ENCODE peak calls at places on chromosomes 7 and 10, in four cellular contexts. Q is progenitor cell of endocrine pancreas, O is tibial artery, R is amygdala. K is an unnamed sample.

GRCh38 chr7:23396222-23396621 is 74.1 kb downstream of the IGF2BP3 start:
- DNase-seq in Q (no peak), O (no peak), R (no peak), K (no peak)

GRCh38 chr10:61896854-61897661 is 4.4 kb upstream of the ARID5B start:
- DNase-seq in O (peak), R (peak), Q (peak), K (peak)

GRCh38 chr10:131815366-131816156 is 85.2 kb upstream of the PPP2R2D start:
- DNase-seq in R (no peak), O (no peak), Q (peak), K (no peak)

GRCh38 chr7:137816696-137817320 is 30.0 kb downstream of the DGKI start:
- DNase-seq in Q (no peak), R (no peak), O (no peak), K (no peak)

GRCh38 chr7:141156446-141156845 is 82.6 kb downstream of the TMEM178B start:
- DNase-seq in Q (no peak), R (no peak), O (no peak), K (no peak)

GRCh38 chr10:62760401-62760800 is 44.1 kb upstream of the ADO start:
- DNase-seq in R (no peak), Q (no peak), O (no peak), K (no peak)

GRCh38 chr10:28717659-28718201 is 40.4 kb downstream of the BAMBI start:
- DNase-seq in O (no peak), Q (no peak), R (no peak), K (no peak)

GRCh38 chr10:95963202-95963991 is 55.6 kb downstream of the CC2D2B start:
- DNase-seq in O (no peak), R (no peak), Q (no peak), K (no peak)

GRCh38 chr10:80794996-80795395 is 257.3 kb downstream of the SH2D4B start:
- DNase-seq in Q (no peak), O (no peak), R (no peak), K (no peak)

GRCh38 chr10:118332948-118333710 is 9.0 kb downstream of the FAM204A start:
- DNase-seq in O (no peak), R (no peak), Q (no peak), K (no peak)

GRCh38 chr10:100766693-100767427 is 21.5 kb downstream of the PAX2 start:
- DNase-seq in R (no peak), O (no peak), Q (no peak), K (no peak)

GRCh38 chr10:130079614-130080460 is 30.8 kb downstream of the C10orf143 start:
- DNase-seq in R (no peak), O (no peak), Q (no peak), K (no peak)

GRCh38 chr10:23173549-23174074 is 18.5 kb upstream of the PTF1A start:
- DNase-seq in O (no peak), R (no peak), Q (no peak), K (no peak)

GRCh38 chr10:80472234-80473095 is 18.4 kb downstream of the TSPAN14 start:
- DNase-seq in Q (no peak), R (no peak), O (no peak), K (no peak)

GRCh38 chr7:126700807-126701604 is 551.7 kb downstream of the GRM8 start:
- DNase-seq in O (no peak), Q (no peak), R (no peak), K (peak)

GRCh38 chr10:116457480-116457879 is 29.8 kb downstream of the PNLIPRP3 start:
- DNase-seq in R (no peak), Q (no peak), O (no peak), K (no peak)

GRCh38 chr7:113694149-113694548 is 224.7 kb downstream of the PPP1R3A start:
- DNase-seq in R (no peak), O (no peak), Q (no peak), K (no peak)

GRCh38 chr10:70786799-70787415 is 1.7 kb upstream of the TBATA start:
- DNase-seq in R (no peak), O (no peak), Q (no peak), K (no peak)

GRCh38 chr10:61742812-61743211 is 80.1 kb downstream of the CABCOCO1 start:
- DNase-seq in R (no peak), O (no peak), Q (no peak), K (no peak)

GRCh38 chr10:83648184-83648583 is 491.1 kb upstream of the GHITM start:
- DNase-seq in Q (no peak), O (no peak), R (no peak), K (no peak)

GRCh38 chr7:47806701-47807103 is 141.6 kb downstream of the PKD1L1 start:
- DNase-seq in R (no peak), O (peak), Q (no peak), K (no peak)

GRCh38 chr7:88322151-88322550 is 15.5 kb upstream of the STEAP4 start:
- DNase-seq in R (no peak), Q (no peak), O (no peak), K (no peak)

GRCh38 chr7:23662983-23663313 is 17.1 kb upstream of the FAM221A start:
- DNase-seq in Q (no peak), R (no peak), O (no peak), K (no peak)

GRCh38 chr10:88395677-88396076 is 187.4 kb downstream of the RNLS start:
- DNase-seq in R (no peak), Q (no peak), O (no peak), K (no peak)

K was measured in occipital lobe.